ENCODE peak calls at places on chromosomes 2 and 18, in seven cellular contexts. One of them, this sample, is unnamed.

GRCh38 chr2:3040819-3041218 is 336.8 kb downstream of the EIPR1 start:
- DNase-seq in nephron progenitor cell: no peak
- DNase-seq in lung: no peak
- DNase-seq in WTC11: no peak
- DNase-seq in bronchial epithelial cell: no peak
- DNase-seq in transverse colon: no peak
- DNase-seq in cardiac fibroblast: no peak
- DNase-seq in this sample: no peak

GRCh38 chr2:24049485-24050021 is at the start of gene FKBP1B:
- DNase-seq in nephron progenitor cell: peak; percentile 86
- DNase-seq in lung: peak; percentile 66
- DNase-seq in WTC11: peak; percentile 86
- DNase-seq in bronchial epithelial cell: peak; percentile 57
- DNase-seq in transverse colon: peak; percentile 80
- DNase-seq in cardiac fibroblast: peak; percentile 55
- DNase-seq in this sample: peak; percentile 87

GRCh38 chr2:179771791-179772190 is 89.6 kb downstream of the ZNF385B start:
- DNase-seq in nephron progenitor cell: no peak
- DNase-seq in lung: no peak
- DNase-seq in WTC11: no peak
- DNase-seq in bronchial epithelial cell: peak; percentile 91
- DNase-seq in transverse colon: no peak
- DNase-seq in cardiac fibroblast: no peak
- DNase-seq in this sample: no peak

GRCh38 chr2:237432484-237433092 is 18.6 kb upstream of the COL6A3 start:
- DNase-seq in nephron progenitor cell: no peak
- DNase-seq in lung: no peak
- DNase-seq in WTC11: no peak
- DNase-seq in bronchial epithelial cell: peak; percentile 98
- DNase-seq in transverse colon: no peak
- DNase-seq in cardiac fibroblast: peak; percentile 82
- DNase-seq in this sample: no peak

GRCh38 chr2:56688661-56689060 is 504.9 kb downstream of the CCDC85A start:
- DNase-seq in nephron progenitor cell: no peak
- DNase-seq in lung: no peak
- DNase-seq in WTC11: no peak
- DNase-seq in bronchial epithelial cell: no peak
- DNase-seq in transverse colon: no peak
- DNase-seq in cardiac fibroblast: peak; percentile 40
- DNase-seq in this sample: no peak

GRCh38 chr2:54538537-54538936 is 82.4 kb downstream of the SPTBN1 start:
- DNase-seq in nephron progenitor cell: no peak
- DNase-seq in lung: no peak
- DNase-seq in WTC11: no peak
- DNase-seq in bronchial epithelial cell: no peak
- DNase-seq in transverse colon: no peak
- DNase-seq in cardiac fibroblast: no peak
- DNase-seq in this sample: no peak

GRCh38 chr2:224793961-224794360 is 77.8 kb upstream of the CCDC195 start:
- DNase-seq in nephron progenitor cell: no peak
- DNase-seq in lung: no peak
- DNase-seq in WTC11: no peak
- DNase-seq in bronchial epithelial cell: no peak
- DNase-seq in transverse colon: no peak
- DNase-seq in cardiac fibroblast: peak; percentile 69
- DNase-seq in this sample: no peak

GRCh38 chr2:169095631-169096105 is 26.3 kb downstream of the DHRS9 start:
- DNase-seq in nephron progenitor cell: no peak
- DNase-seq in lung: no peak
- DNase-seq in WTC11: no peak
- DNase-seq in bronchial epithelial cell: peak; percentile 99
- DNase-seq in transverse colon: no peak
- DNase-seq in cardiac fibroblast: peak; percentile 97
- DNase-seq in this sample: no peak

GRCh38 chr2:158129037-158129436 is 27.4 kb downstream of the UPP2 start:
- DNase-seq in nephron progenitor cell: no peak
- DNase-seq in lung: no peak
- DNase-seq in WTC11: no peak
- DNase-seq in bronchial epithelial cell: no peak
- DNase-seq in transverse colon: no peak
- DNase-seq in cardiac fibroblast: no peak
- DNase-seq in this sample: no peak

GRCh38 chr2:175097297-175097696 is 70.7 kb downstream of the ATF2 start:
- DNase-seq in nephron progenitor cell: no peak
- DNase-seq in lung: no peak
- DNase-seq in WTC11: no peak
- DNase-seq in bronchial epithelial cell: no peak
- DNase-seq in transverse colon: no peak
- DNase-seq in cardiac fibroblast: peak; percentile 10
- DNase-seq in this sample: no peak

GRCh38 chr2:15278296-15278695 is 282.8 kb downstream of the NBAS start:
- DNase-seq in nephron progenitor cell: no peak
- DNase-seq in lung: no peak
- DNase-seq in WTC11: no peak
- DNase-seq in bronchial epithelial cell: no peak
- DNase-seq in transverse colon: no peak
- DNase-seq in cardiac fibroblast: no peak
- DNase-seq in this sample: no peak

GRCh38 chr2:165443524-165443923 is 26.0 kb upstream of the CSRNP3 start:
- DNase-seq in nephron progenitor cell: no peak
- DNase-seq in lung: no peak
- DNase-seq in WTC11: no peak
- DNase-seq in bronchial epithelial cell: no peak
- DNase-seq in transverse colon: no peak
- DNase-seq in cardiac fibroblast: no peak
- DNase-seq in this sample: no peak

GRCh38 chr2:232571026-232571474 is 20.6 kb downstream of the EIF4E2 start:
- DNase-seq in nephron progenitor cell: no peak
- DNase-seq in lung: no peak
- DNase-seq in WTC11: no peak
- DNase-seq in bronchial epithelial cell: no peak
- DNase-seq in transverse colon: no peak
- DNase-seq in cardiac fibroblast: no peak
- DNase-seq in this sample: no peak

DNA sequence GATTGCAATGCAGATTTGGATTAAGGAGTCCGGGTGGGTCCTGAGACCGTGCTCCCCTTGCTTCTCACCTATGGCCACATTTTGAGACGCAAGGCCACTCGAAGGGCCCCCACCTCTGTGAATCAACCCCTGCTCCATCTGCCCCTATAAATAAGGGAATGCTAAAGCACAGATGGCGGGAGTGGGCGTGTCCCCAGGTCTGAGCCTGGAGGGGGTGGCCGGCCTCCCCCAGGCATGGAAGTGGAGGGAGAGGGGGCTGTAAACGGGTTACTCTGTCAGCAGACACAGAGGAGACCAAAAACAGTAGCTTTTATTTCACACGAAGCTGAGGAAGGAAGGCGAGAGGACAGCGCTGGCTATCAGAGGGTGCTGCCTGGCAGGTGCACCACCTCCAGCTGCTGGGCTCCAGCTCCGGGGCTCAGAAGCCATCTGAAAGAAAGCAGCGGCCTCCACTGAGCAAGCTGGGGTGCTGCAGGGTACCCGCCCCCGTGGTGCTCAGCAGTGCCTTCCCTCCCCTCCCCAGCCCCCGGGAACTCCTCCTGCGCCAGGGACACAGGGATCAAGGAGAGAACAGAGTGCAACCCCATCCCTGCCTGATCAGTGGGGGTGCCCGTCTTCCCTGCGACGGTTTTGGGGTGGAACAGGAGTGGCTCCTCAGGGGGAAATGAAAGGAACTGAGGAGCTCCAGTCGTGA is 56.7 kb upstream of the RAB6C start:
- DNase-seq in nephron progenitor cell: peak; percentile 23
- DNase-seq in lung: no peak
- DNase-seq in WTC11: peak; percentile 41
- DNase-seq in bronchial epithelial cell: no peak
- DNase-seq in transverse colon: no peak
- DNase-seq in cardiac fibroblast: no peak
- DNase-seq in this sample: peak; percentile 53
- TF ChIP-seq CTCF in nephron progenitor cell: no peak
- TF ChIP-seq CTCF in lung: no peak
- TF ChIP-seq CTCF in WTC11: no peak
- TF ChIP-seq CTCF in bronchial epithelial cell: no peak
- TF ChIP-seq CTCF in transverse colon: no peak
- TF ChIP-seq CTCF in cardiac fibroblast: no peak
- TF ChIP-seq CTCF in this sample: no peak

DNA sequence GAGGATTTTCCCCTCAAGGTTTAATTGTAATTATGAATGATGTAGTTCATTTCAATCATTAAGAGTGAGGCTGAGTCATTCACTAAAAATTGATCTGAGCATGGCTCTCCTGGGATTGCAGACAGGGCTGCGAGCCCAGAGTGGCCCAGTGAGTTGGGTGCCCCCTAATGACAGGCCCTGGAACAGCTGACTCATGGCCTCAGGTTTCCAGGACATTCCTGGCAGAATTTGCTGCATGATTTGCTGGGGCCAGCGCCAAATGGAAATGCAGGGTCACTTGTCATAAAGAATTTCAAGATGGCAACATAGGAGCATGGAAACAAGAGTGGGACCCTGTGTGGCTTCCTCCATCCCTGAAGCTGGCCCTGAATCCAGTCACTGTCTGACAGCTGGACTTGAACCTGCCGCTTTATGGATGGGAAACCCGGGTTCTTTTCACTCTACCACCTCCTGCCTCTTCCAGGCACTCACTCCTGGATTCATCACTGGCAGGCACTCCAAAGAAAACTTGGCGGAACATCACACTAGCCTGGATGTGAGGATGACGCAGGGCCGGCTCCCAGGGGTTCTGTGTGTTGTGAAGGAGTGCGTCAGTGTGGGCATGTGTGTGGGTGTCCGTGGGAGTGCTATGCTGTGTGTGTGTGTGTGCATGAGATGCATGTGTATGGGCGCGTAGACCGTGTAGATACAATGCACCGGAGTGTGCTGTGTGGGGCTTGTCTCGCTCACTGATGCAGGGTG is 15.2 kb downstream of the OTOF start:
- DNase-seq in nephron progenitor cell: peak; percentile 45
- DNase-seq in lung: no peak
- DNase-seq in WTC11: peak; percentile 71
- DNase-seq in bronchial epithelial cell: peak; percentile 62
- DNase-seq in transverse colon: peak; percentile 14
- DNase-seq in cardiac fibroblast: peak; percentile 56
- DNase-seq in this sample: peak; percentile 72
- TF ChIP-seq CTCF in nephron progenitor cell: peak; percentile 49
- TF ChIP-seq CTCF in lung: no peak
- TF ChIP-seq CTCF in WTC11: peak; percentile 48
- TF ChIP-seq CTCF in bronchial epithelial cell: peak; percentile 72
- TF ChIP-seq CTCF in transverse colon: peak; percentile 22
- TF ChIP-seq CTCF in cardiac fibroblast: peak; percentile 79
- TF ChIP-seq CTCF in this sample: peak; percentile 52

DNA sequence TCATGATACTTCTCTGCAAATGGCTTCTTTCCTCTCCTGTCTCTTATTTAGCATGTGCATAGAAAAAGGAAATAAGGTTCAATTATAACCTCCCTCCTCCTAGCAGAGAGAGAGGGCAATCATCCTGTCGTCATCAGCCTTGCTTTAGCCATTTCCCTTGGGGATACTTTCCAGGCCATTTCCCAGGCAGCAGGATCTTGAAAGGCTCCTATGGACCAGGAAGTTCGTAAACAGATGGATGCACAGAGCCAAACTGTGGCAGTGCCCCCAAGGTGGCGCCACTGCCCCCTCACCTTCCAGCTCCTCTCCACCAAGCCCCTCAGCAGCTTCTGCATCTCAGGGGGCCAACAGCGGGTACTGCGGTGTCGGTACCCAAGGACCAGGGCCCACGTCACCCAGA is 157.4 kb downstream of the DTNA start:
- DNase-seq in nephron progenitor cell: peak; percentile 54
- DNase-seq in lung: no peak
- DNase-seq in WTC11: peak; percentile 61
- DNase-seq in bronchial epithelial cell: no peak
- DNase-seq in transverse colon: no peak
- DNase-seq in cardiac fibroblast: peak; percentile 37
- DNase-seq in this sample: peak; percentile 74
- TF ChIP-seq CTCF in nephron progenitor cell: peak; percentile 44
- TF ChIP-seq CTCF in lung: no peak
- TF ChIP-seq CTCF in WTC11: peak; percentile 21
- TF ChIP-seq CTCF in bronchial epithelial cell: peak; percentile 15
- TF ChIP-seq CTCF in transverse colon: no peak
- TF ChIP-seq CTCF in cardiac fibroblast: peak; percentile 37
- TF ChIP-seq CTCF in this sample: peak; percentile 22

GRCh38 chr2:202633470-202633869 is 1.3 kb upstream of the FAM117B start:
- DNase-seq in nephron progenitor cell: no peak
- DNase-seq in lung: no peak
- DNase-seq in WTC11: no peak
- DNase-seq in bronchial epithelial cell: no peak
- DNase-seq in transverse colon: no peak
- DNase-seq in cardiac fibroblast: no peak
- DNase-seq in this sample: no peak

GRCh38 chr2:202632682-202633081 is 2.1 kb upstream of the FAM117B start:
- DNase-seq in nephron progenitor cell: no peak
- DNase-seq in lung: no peak
- DNase-seq in WTC11: no peak
- DNase-seq in bronchial epithelial cell: no peak
- DNase-seq in transverse colon: no peak
- DNase-seq in cardiac fibroblast: peak; percentile 79
- DNase-seq in this sample: no peak

GRCh38 chr2:202635441-202636296 is 900 bp downstream of the FAM117B start:
- DNase-seq in nephron progenitor cell: peak; percentile 89
- DNase-seq in lung: peak; percentile 85
- DNase-seq in WTC11: peak; percentile 80
- DNase-seq in bronchial epithelial cell: peak; percentile 70
- DNase-seq in transverse colon: peak; percentile 91
- DNase-seq in cardiac fibroblast: peak; percentile 56
- DNase-seq in this sample: peak; percentile 88

GRCh38 chr2:202638710-202639109 is 3.9 kb downstream of the FAM117B start:
- DNase-seq in nephron progenitor cell: no peak
- DNase-seq in lung: no peak
- DNase-seq in WTC11: no peak
- DNase-seq in bronchial epithelial cell: no peak
- DNase-seq in transverse colon: no peak
- DNase-seq in cardiac fibroblast: no peak
- DNase-seq in this sample: no peak

GRCh38 chr2:202634556-202635440 is at the start of gene FAM117B:
- DNase-seq in nephron progenitor cell: peak; percentile 98
- DNase-seq in lung: peak; percentile 98
- DNase-seq in WTC11: peak; percentile 99
- DNase-seq in bronchial epithelial cell: peak; percentile 87
- DNase-seq in transverse colon: peak; percentile 99
- DNase-seq in cardiac fibroblast: peak; percentile 97
- DNase-seq in this sample: peak; percentile 99
- TF ChIP-seq CTCF in nephron progenitor cell: no peak
- TF ChIP-seq CTCF in lung: no peak
- TF ChIP-seq CTCF in WTC11: no peak
- TF ChIP-seq CTCF in bronchial epithelial cell: no peak
- TF ChIP-seq CTCF in transverse colon: no peak
- TF ChIP-seq CTCF in cardiac fibroblast: no peak
- TF ChIP-seq CTCF in this sample: no peak

This sample was measured in glutamatergic neuron.